ENCODE peak calls at places on chromosomes 4 and X, in five cellular contexts. Q is kidney; Z is cardiac muscle cell; L is brain microvascular endothelial cell; J is CD4-positive, alpha-beta T cell. D is an unnamed sample.

GRCh38 chr4:104491826-104492771 is 2.6 kb downstream of the CXXC4 start:
- DNase-seq in Q (peak), Z (peak), L (no peak), J (no peak), D (no peak)

GRCh38 chr4:89615056-89615455 is 221.9 kb downstream of the SNCA start:
- DNase-seq in Q (no peak), Z (no peak), L (no peak), J (no peak), D (no peak)

GRCh38 chr4:111128327-111128726 is 505.4 kb upstream of the PITX2 start:
- DNase-seq in Q (no peak), Z (no peak), L (no peak), J (no peak), D (no peak)

GRCh38 chrX:12866451-12867377 is at the start of gene TLR7:
- DNase-seq in Q (no peak), Z (no peak), L (no peak), J (no peak), D (no peak)

GRCh38 chrX:29903365-29903764 is 312.0 kb upstream of the MAGEB2 start:
- DNase-seq in Q (no peak), Z (peak), L (no peak), J (no peak), D (no peak)

GRCh38 chr4:119490335-119490734 is 138.3 kb downstream of the PDE5A start:
- DNase-seq in Q (no peak), Z (peak), L (peak), J (no peak), D (peak)

GRCh38 chr4:105989411-105990242 is 94.4 kb downstream of the NPNT start:
- DNase-seq in Q (no peak), Z (no peak), L (no peak), J (no peak), D (peak)

GRCh38 chrX:154892263-154892662 is 6.1 kb downstream of the F8A1 start:
- DNase-seq in Q (no peak), Z (no peak), L (no peak), J (no peak), D (no peak)

GRCh38 chr4:109302366-109303140 is at the start of gene COL25A1:
- DNase-seq in Q (peak), Z (peak), L (peak), J (peak), D (no peak)

GRCh38 chrX:97026406-97026805 is 142.7 kb downstream of the RPA4 start:
- DNase-seq in Q (no peak), Z (peak), L (peak), J (no peak), D (peak)

GRCh38 chr4:90727938-90728337 is 600.7 kb downstream of the CCSER1 start:
- DNase-seq in Q (no peak), Z (no peak), L (no peak), J (no peak), D (no peak)

GRCh38 chr4:110396963-110397362 is 79.0 kb upstream of the ENPEP start:
- DNase-seq in Q (no peak), Z (no peak), L (no peak), J (no peak), D (no peak)

GRCh38 chrX:151722241-151722846 is 6.5 kb downstream of the FATE1 start:
- DNase-seq in Q (peak), Z (peak), L (no peak), J (no peak), D (no peak)

GRCh38 chrX:53080628-53081580 is 1.3 kb upstream of the TSPYL2 start:
- DNase-seq in Q (no peak), Z (peak), L (no peak), J (no peak), D (no peak)

GRCh38 chrX:53082773-53083616 is 828 bp downstream of the TSPYL2 start:
- DNase-seq in Q (no peak), Z (no peak), L (no peak), J (no peak), D (no peak)

GRCh38 chrX:53084043-53084570 is 1.9 kb downstream of the TSPYL2 start:
- DNase-seq in Q (no peak), Z (peak), L (no peak), J (no peak), D (no peak)

GRCh38 chrX:53084863-53085262 is 2.7 kb downstream of the TSPYL2 start:
- DNase-seq in Q (no peak), Z (no peak), L (no peak), J (no peak), D (no peak)

GRCh38 chrX:53081925-53082772 is at the start of gene TSPYL2:
- DNase-seq in Q (peak), Z (peak), L (peak), J (peak), D (peak)
- TF ChIP-seq CTCF in Q (no peak), Z (no peak), L (no peak), J (no peak), D (no peak)

DNA sequence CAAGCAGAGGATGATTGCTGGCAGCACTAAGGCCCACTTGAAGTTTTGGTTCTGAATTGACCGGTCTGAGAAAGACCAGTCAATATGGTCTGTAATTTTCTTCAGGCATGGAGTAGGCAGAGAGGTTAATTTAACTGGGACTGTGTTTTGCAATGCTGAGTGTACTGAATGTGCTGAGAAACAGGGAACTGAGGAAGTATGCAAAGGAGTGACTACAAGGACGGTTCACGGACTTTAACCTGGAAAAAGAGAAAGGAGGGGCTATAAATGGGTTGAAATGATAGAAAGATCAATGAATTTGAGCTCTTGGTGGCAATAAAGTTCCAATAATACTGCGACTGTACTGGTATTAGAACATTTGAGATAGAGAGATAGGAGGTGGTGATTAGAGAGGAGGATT is 84.5 kb downstream of the MAGEB17 start:
- DNase-seq in Q (no peak), Z (no peak), L (no peak), J (no peak), D (no peak)
- TF ChIP-seq CTCF in Q (no peak), Z (no peak), L (no peak), J (no peak), D (no peak)

GRCh38 chr4:46653842-46654241 is 255.2 kb downstream of the COX7B2 start:
- DNase-seq in Q (no peak), Z (no peak), L (no peak), J (no peak), D (no peak)

GRCh38 chr4:46645092-46645491 is 255.2 kb upstream of the GABRA2 start:
- DNase-seq in Q (no peak), Z (no peak), L (no peak), J (no peak), D (no peak)

GRCh38 chr4:46649390-46649789 is 259.5 kb upstream of the GABRA2 start:
- DNase-seq in Q (no peak), Z (peak), L (no peak), J (no peak), D (no peak)

GRCh38 chr4:46648088-46648744 is 258.3 kb upstream of the GABRA2 start:
- DNase-seq in Q (no peak), Z (peak), L (no peak), J (no peak), D (no peak)
- TF ChIP-seq CTCF in Q (peak), Z (peak), L (peak), J (no peak), D (peak)

GRCh38 chr4:26413595-26413994 is 76.7 kb downstream of the CCKAR start:
- DNase-seq in Q (no peak), Z (no peak), L (no peak), J (no peak), D (no peak)
- TF ChIP-seq CTCF in Q (no peak), Z (no peak), L (peak), J (no peak), D (no peak)

DNA sequence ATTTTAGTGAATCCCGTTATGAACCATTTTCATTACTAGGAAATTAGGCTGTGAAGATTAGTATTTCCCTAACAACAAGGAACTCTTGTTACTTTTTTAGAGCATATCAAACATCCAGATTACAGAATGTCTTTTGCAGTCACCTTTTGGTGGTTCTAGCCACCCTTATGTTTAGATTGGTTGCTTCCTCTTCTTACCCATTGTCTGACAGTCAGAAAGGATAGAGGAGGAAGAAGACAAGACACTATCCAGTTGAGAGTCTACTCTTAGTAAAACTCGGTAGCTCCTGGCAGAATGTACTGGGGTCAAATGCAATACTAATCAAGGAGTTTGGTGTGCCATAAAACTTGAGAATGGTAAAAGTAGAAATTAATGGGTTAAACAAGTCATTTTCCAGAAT is 1.6 kb upstream of the GUCY1A1 start:
- DNase-seq in Q (no peak), Z (no peak), L (no peak), J (no peak), D (no peak)
- TF ChIP-seq CTCF in Q (no peak), Z (no peak), L (no peak), J (no peak), D (no peak)

GRCh38 chrX:101429934-101430333 is 21.9 kb downstream of the HNRNPH2 start:
- DNase-seq in Q (no peak), Z (no peak), L (no peak), J (no peak), D (peak)

GRCh38 chrX:101430457-101431078 is 22.5 kb downstream of the HNRNPH2 start:
- DNase-seq in Q (no peak), Z (no peak), L (peak), J (no peak), D (peak)

GRCh38 chrX:101427954-101428353 is 19.9 kb downstream of the HNRNPH2 start:
- DNase-seq in Q (no peak), Z (no peak), L (no peak), J (no peak), D (no peak)
- TF ChIP-seq CTCF in Q (no peak), Z (no peak), L (no peak), J (no peak), D (no peak)

DNA sequence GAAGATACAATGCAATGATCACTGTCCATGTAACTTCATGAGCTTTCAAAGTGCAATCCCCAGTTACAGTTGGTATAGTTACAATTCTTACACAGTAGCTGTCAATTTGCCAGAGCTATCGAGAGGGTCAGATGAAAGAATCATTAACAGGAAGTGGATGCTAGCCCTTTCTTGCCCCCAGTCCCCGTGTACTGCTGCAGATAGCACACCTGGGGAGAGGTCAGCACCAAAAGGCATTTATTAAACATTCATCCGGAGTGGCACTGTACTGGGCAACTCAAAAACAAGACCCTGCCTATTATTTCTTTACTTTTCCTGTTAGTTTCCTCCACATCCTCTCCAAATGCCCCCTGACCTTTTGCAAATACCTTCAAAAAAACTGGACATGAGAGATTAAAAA is 47.7 kb downstream of the SOD3 start:
- DNase-seq in Q (no peak), Z (no peak), L (no peak), J (no peak), D (no peak)
- TF ChIP-seq CTCF in Q (no peak), Z (no peak), L (no peak), J (no peak), D (no peak)

DNA sequence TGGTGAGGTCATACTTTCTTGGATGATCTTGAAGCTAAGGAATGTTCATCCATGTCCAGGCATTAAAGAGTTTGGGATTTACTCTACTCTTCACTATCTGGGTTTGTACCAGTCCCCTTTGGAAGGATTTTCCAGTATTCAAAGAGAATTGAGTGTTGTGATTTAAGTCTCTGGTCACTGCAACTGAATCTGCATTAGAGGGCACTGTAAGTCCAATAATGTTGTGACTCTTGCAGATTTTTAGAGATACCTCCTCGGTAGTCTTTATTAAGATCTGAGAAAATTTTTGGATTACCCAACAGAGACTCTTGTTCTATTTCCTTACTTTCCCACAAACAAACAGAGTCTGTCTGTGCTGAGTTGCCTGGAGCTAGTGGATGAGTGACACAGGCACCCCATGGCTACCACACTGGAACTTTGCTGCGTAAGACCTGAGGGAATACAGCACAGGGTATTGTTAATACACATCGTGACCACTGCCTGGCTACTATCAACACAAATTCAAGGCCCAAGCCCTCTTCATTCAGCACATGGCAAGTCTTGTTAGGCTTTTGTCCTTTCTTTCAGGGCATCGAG is 357.1 kb upstream of the KLHL4 start:
- DNase-seq in Q (no peak), Z (no peak), L (no peak), J (no peak), D (no peak)
- TF ChIP-seq CTCF in Q (no peak), Z (no peak), L (no peak), J (no peak), D (no peak)

DNA sequence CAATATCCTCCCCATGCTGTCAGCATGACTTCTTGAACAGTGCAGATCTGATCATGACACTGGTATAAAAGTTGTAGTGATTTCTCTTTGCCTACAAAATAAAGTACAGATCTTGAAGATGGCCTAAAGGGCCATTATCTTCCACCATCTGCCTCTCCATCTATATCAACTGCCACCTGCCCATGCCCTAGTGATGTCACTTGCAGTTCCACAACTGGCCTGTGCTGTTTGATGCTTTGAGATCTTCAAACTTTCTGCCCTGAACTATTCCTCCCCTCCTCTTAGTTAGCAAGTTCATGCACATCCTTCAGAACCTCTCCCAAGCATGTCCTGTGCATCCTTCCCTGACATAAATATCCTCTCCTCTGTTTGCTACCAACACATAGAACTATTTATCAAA is 217.0 kb downstream of the SOWAHB start:
- DNase-seq in Q (no peak), Z (no peak), L (no peak), J (no peak), D (no peak)
- TF ChIP-seq CTCF in Q (no peak), Z (no peak), L (peak), J (no peak), D (peak)

D was measured in HFFc6.